ENCODE peak calls at places on chromosomes 5 and 9, in seven cellular contexts. K, C, A, E, J, L and Z are unnamed samples. For H3K4me1, the result is how much of the 10 kb centered on the place peaks cover.

GRCh38 chr5:38590846-38591245 is 34.4 kb upstream of the LIFR start:
- DNase-seq in J (no peak), A (no peak), E (no peak), K (no peak), C (no peak), L (no peak), Z (no peak)

GRCh38 chr9:34589656-34590375 is at the start of gene CNTFR:
- DNase-seq in L (peak), K (no peak), E (no peak), C (no peak), A (peak), J (no peak), Z (no peak)

GRCh38 chr9:96173640-96174039 is 128.3 kb downstream of the HSD17B3 start:
- DNase-seq in A (no peak), L (no peak), K (no peak), C (no peak), E (no peak), J (no peak), Z (no peak)

GRCh38 chr5:78568212-78568611 is 80.4 kb downstream of the LHFPL2 start:
- DNase-seq in C (no peak), E (peak), J (no peak), A (no peak), L (no peak), K (no peak), Z (no peak)

GRCh38 chr9:120910643-120911042 is 16.0 kb downstream of the TRAF1 start:
- DNase-seq in L (no peak), J (no peak), K (no peak), E (no peak), A (no peak), C (no peak), Z (no peak)

GRCh38 chr9:98726735-98727134 is 18.0 kb upstream of the GABBR2 start:
- DNase-seq in K (no peak), C (no peak), E (no peak), J (no peak), L (peak), A (no peak), Z (no peak)

GRCh38 chr5:80098951-80099350 is 63.8 kb downstream of the THBS4 start:
- DNase-seq in E (no peak), L (no peak), A (no peak), K (no peak), J (no peak), C (no peak), Z (no peak)

GRCh38 chr5:92525131-92525530 is 1055.9 kb downstream of the NR2F1-AS1 start:
- DNase-seq in A (no peak), K (no peak), L (no peak), E (no peak), C (no peak), J (no peak), Z (no peak)

GRCh38 chr5:6461793-6462650 is 13.4 kb downstream of the UBE2QL1 start:
- DNase-seq in J (no peak), L (no peak), A (no peak), E (no peak), K (peak), C (no peak), Z (no peak)

GRCh38 chr5:9207820-9208418 is 338.0 kb downstream of the SEMA5A start:
- DNase-seq in C (no peak), J (peak), E (no peak), K (no peak), L (no peak), A (no peak), Z (no peak)

GRCh38 chr9:128369024-128369706 is 2.0 kb upstream of the URM1 start:
- DNase-seq in A (no peak), J (no peak), C (no peak), E (no peak), K (no peak), L (no peak), Z (no peak)

GRCh38 chr5:177276886-177277285 is 26.6 kb downstream of the RAB24 start:
- DNase-seq in K (no peak), A (no peak), J (no peak), C (no peak), L (no peak), E (no peak), Z (no peak)

GRCh38 chr5:73189816-73190451 is 16.9 kb downstream of the TMEM174 start:
- DNase-seq in K (peak), A (no peak), L (no peak), C (no peak), E (no peak), J (no peak), Z (no peak)

GRCh38 chr5:123752576-123752975 is 240.6 kb downstream of the CSNK1G3 start:
- DNase-seq in E (no peak), J (no peak), A (no peak), K (no peak), C (no peak), L (no peak), Z (no peak)

GRCh38 chr5:123035320-123035949 is 1.1 kb downstream of the PPIC start:
- DNase-seq in L (peak), J (peak), A (peak), C (peak), K (peak), E (no peak), Z (peak)

GRCh38 chr5:42636425-42636824 is 120.2 kb upstream of the CCDC152 start:
- DNase-seq in J (no peak), L (no peak), K (no peak), C (no peak), E (no peak), A (no peak), Z (no peak)

GRCh38 chr9:35923927-35924763 is 14.9 kb downstream of the SPAAR start:
- DNase-seq in K (no peak), J (peak), A (no peak), L (no peak), E (no peak), C (no peak), Z (no peak)

GRCh38 chr9:132241840-132242620 is 80.2 kb downstream of the NTNG2 start:
- DNase-seq in C (peak), J (no peak), E (no peak), K (no peak), A (peak), L (no peak), Z (no peak)

GRCh38 chr5:116577064-116577788 is 2.6 kb upstream of the SEMA6A start:
- DNase-seq in J (no peak), E (no peak), L (no peak), A (no peak), C (no peak), K (peak), Z (no peak)

GRCh38 chr9:13823021-13823420 is 490.9 kb downstream of the NFIB start:
- DNase-seq in L (no peak), J (no peak), C (no peak), E (no peak), A (no peak), K (no peak), Z (no peak)

GRCh38 chr5:35815089-35815936 is 41.4 kb upstream of the IL7R start:
- DNase-seq in J (no peak), L (no peak), K (peak), C (no peak), A (no peak), E (no peak), Z (no peak)

GRCh38 chr5:126395198-126395597 is 28.0 kb upstream of the GRAMD2B start:
- DNase-seq in K (peak), J (no peak), E (no peak), A (no peak), C (no peak), L (no peak), Z (no peak)

GRCh38 chr9:4096121-4096520 is 203.7 kb downstream of the GLIS3 start:
- DNase-seq in C (no peak), J (no peak), K (no peak), E (no peak), A (no peak), L (no peak), Z (no peak)

GRCh38 chr9:86944974-86945867 is 2.1 kb downstream of the GAS1 start:
- DNase-seq in C (no peak), E (no peak), L (no peak), J (no peak), A (peak), K (peak), Z (no peak)

GRCh38 chr5:58114324-58114723 is 345.6 kb downstream of the PLK2 start:
- DNase-seq in C (no peak), A (no peak), K (no peak), E (no peak), J (no peak), L (no peak), Z (no peak)

GRCh38 chr9:13688990-13689600 is 409.6 kb upstream of the MPDZ start:
- DNase-seq in L (peak), A (no peak), J (no peak), E (no peak), K (peak), C (no peak), Z (no peak)

GRCh38 chr5:5979362-5979760 is 399.0 kb downstream of the MED10 start:
- DNase-seq in J (no peak), K (peak), A (no peak), E (no peak), L (no peak), C (no peak), Z (no peak)

DNA sequence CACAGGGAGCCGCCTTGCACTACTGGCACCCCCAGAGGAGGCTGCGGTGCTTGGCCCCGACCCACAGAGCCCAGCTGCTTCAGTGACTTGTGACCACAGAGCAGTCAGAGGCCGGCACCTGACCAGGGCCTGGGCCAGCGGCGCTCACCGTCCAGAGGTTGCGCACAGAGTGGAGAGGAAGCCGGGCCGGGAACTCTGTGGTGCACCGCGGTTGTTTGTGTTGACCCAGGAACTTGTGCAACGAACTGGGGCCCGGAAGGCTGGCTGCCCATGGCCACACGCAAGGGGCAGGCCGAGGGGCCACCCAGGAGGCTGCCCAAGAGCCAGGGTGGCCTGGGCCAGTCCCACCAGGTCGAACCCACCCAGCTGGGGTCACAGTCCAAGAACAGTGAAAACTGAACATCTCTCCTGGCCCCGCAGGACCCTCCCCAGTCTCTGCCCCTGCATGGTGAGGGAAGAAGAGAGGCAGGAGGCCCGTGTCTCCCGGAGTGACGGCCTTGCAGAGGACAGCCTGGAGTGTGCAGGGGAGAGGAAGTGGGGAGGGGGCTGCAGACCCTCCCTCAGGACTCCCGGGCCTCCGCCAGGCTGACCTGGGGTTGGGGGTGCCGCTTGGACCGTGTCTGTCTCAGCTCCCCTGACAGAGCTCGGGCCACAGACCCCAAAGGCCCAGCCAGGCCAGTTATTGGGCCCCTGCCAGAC is 42.8 kb upstream of the EGFL7 start:
- DNase-seq in J (no peak), C (peak), A (peak), L (peak), K (no peak), E (peak), Z (no peak)
- H3K4me1 ChIP-seq in J (under half), C (under half), A (under half), L (under half), K (under half), E (under half), Z (under half)

GRCh38 chr5:158463971-158464370 is 605.0 kb upstream of the CLINT1 start:
- DNase-seq in C (no peak), K (no peak), E (peak), A (peak), J (no peak), L (peak), Z (no peak)
- TF ChIP-seq CTCF in C (no peak), K (no peak), E (no peak), A (no peak), J (no peak), L (no peak), Z (no peak)

DNA sequence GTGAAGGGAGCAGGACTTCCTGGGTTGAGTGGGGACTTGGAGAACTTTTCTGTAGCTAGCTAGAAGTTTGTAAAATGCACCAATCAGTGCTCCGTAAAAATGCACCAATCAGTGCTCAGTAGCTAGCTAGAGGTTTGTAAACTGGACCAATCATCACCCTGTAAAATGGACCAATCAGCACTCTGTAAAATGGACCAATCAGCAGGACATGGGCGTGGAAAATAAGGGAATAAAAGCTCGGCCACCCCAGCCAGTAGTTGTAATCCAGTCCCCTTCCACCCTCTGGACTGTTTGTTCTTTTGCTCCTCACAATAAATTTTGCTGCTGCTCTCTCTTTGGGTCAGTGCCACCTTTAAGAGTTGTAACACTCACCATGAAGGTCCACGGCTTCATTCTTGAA is 29.5 kb downstream of the SPATA31C2 start:
- DNase-seq in K (no peak), A (no peak), E (no peak), J (no peak), C (no peak), L (no peak), Z (no peak)
- H3K27ac ChIP-seq in K (no peak), A (no peak), E (no peak), J (no peak), C (no peak), L (no peak), Z (no peak)

GRCh38 chr9:70403618-70404025 is 10.8 kb downstream of the KLF9 start:
- DNase-seq in C (no peak), J (no peak), K (no peak), L (no peak), A (no peak), E (no peak), Z (no peak)

GRCh38 chr9:70405808-70406445 is 8.5 kb downstream of the KLF9 start:
- DNase-seq in L (no peak), K (no peak), C (no peak), A (no peak), E (no peak), J (no peak), Z (no peak)

GRCh38 chr9:70404261-70404660 is 10.2 kb downstream of the KLF9 start:
- DNase-seq in E (no peak), C (no peak), A (no peak), K (peak), J (no peak), L (no peak), Z (no peak)

GRCh38 chr9:70402213-70402612 is 12.2 kb downstream of the KLF9 start:
- DNase-seq in K (no peak), C (no peak), A (no peak), J (no peak), L (no peak), E (no peak), Z (no peak)

DNA sequence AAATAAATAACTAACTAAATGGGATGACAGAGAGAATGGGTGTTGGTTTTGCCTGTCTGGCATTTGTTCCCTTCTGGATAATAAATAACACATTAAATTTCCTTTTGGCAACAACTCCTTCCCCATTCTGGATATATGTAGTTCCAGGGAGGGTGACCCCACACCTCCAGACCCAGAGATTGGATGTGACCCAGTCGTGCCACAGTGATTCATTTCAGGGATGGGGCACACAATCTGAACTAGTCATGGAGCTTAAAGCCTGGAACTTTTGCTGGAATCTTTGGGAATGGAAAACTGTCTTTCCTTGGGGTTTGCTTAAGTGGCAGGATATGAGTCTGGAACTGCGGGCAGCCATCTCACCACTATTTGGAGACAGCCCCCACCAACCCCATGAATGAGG is 11.3 kb downstream of the KLF9 start:
- DNase-seq in A (no peak), L (no peak), C (no peak), K (no peak), E (no peak), J (no peak), Z (no peak)
- H3K4me1 ChIP-seq in A (half or more), L (under half), C (half or more), K (under half), E (half or more), J (under half), Z (under half)

GRCh38 chr5:179678238-179679013 is 2.4 kb downstream of the CBY3 start:
- DNase-seq in E (peak), K (peak), A (peak), J (peak), L (peak), C (peak), Z (peak)

GRCh38 chr5:179680014-179680779 is 637 bp downstream of the CBY3 start:
- DNase-seq in J (no peak), L (no peak), A (no peak), E (no peak), K (no peak), C (no peak), Z (no peak)

GRCh38 chr5:179680780-179681411 is at the start of gene CBY3:
- DNase-seq in A (no peak), C (no peak), K (no peak), L (no peak), J (no peak), E (no peak), Z (no peak)

DNA sequence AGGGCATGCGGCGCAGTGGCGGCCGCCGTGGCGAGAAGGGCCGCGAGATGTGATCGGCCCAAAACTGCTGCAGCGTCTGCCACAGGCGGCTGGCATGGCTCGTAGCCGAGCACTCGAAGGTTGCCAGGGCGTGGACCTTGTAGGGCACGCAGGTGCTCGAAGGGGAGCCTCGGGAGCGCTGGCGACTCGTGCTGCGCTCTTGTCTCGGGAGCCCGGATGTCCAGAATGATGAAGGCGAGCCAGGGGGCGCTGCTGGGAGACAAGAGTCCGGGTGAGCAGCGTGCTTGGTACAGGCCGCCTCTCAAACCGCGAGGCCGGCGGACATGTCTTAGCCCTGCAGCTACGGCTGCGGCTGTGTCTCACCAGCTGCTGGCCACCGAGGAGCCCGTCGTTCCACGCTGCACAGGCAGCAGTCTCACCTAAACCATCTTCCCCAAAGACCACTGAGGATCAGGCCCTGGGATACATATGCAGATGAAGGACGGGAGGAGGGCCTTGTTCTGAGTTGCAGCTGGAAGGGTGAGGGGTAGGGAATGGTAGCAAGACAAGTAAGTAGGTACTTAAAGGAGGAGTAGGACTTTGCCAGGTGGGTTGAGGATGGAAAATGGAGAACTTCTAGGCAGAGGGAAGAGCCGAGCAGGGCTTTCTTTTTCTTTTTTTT is 1.7 kb downstream of the CBY3 start:
- DNase-seq in A (peak), J (no peak), C (peak), K (peak), L (peak), E (peak), Z (peak)
- TF ChIP-seq CTCF in A (peak), J (no peak), C (no peak), K (peak), L (peak), E (peak), Z (no peak)

DNA sequence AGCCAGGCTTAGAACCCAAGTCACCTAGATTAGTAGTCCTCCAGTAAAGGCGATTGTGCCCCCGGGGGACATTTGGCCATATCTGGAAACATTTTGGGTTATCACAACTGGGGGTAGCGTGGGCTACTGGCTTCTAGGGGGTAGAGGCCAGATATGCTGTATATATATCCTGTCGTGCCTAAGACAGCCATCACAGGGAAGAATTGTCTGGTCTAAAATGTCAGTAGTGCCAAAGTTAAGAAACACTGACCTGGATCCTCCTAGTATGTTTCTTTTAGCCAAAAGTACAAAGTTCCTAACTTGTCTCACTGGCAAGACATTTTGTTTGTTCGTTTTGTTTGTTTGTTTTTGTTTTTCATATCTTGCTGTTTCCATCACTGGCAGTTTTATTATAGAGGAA is 13.8 kb downstream of the RABEPK start:
- DNase-seq in E (no peak), A (no peak), K (no peak), J (no peak), C (no peak), L (no peak), Z (no peak)
- H3K27ac ChIP-seq in E (no peak), A (no peak), K (no peak), J (no peak), C (no peak), L (no peak), Z (no peak)

GRCh38 chr5:96007051-96007450 is 45.4 kb upstream of the ELL2 start:
- DNase-seq in A (no peak), L (no peak), E (no peak), J (no peak), C (no peak), K (no peak), Z (no peak)
- H3K4me1 ChIP-seq in A (under half), L (under half), E (under half), J (under half), C (under half), K (under half), Z (under half)